ENCODE peak calls at places on chromosomes 6 and 20, in four cellular contexts. T, L, K and O are unnamed samples.
A peak's percentile ranks its signal among the peaks of the same experiment; 100 is the strongest.

GRCh38 chr20:11302436-11302835 is 615.3 kb upstream of the BTBD3 start:
- DNase-seq in T (peak; percentile 81), L (no peak), K (no peak), O (no peak)

GRCh38 chr6:142787422-142787821 is 157.6 kb downstream of the HIVEP2 start:
- DNase-seq in T (no peak), L (no peak), K (no peak), O (no peak)

GRCh38 chr6:166307981-166308768 is at the start of gene PRR18:
- DNase-seq in T (no peak), L (no peak), K (no peak), O (no peak)

GRCh38 chr6:72621243-72622093 is at the start of gene KCNQ5:
- DNase-seq in T (no peak), L (peak; percentile 47), K (peak; percentile 24), O (no peak)

GRCh38 chr6:145540741-145541140 is 194.6 kb downstream of the EPM2A start:
- DNase-seq in T (no peak), L (no peak), K (no peak), O (no peak)

GRCh38 chr6:150417899-150418824 is 49.4 kb downstream of the IYD start:
- DNase-seq in T (peak; percentile 84), L (peak; percentile 34), K (peak; percentile 68), O (peak; percentile 63)

GRCh38 chr20:17916365-17916996 is 52.1 kb downstream of the SNX5 start:
- DNase-seq in T (no peak), L (no peak), K (no peak), O (no peak)

GRCh38 chr20:10483691-10484090 is 48.6 kb downstream of the SLX4IP start:
- DNase-seq in T (no peak), L (no peak), K (no peak), O (no peak)

GRCh38 chr6:155301867-155302266 is 12.4 kb downstream of the TFB1M start:
- DNase-seq in T (peak; percentile 55), L (no peak), K (no peak), O (no peak)

GRCh38 chr20:51272392-51272791 is 249.5 kb upstream of the KCNG1 start:
- DNase-seq in T (peak; percentile 73), L (no peak), K (no peak), O (no peak)

GRCh38 chr6:139028242-139028657 is 295 bp upstream of the ABRACL start:
- DNase-seq in T (no peak), L (peak; percentile 16), K (no peak), O (no peak)

GRCh38 chr20:25469558-25469957 is 62.1 kb downstream of the GINS1 start:
- DNase-seq in T (no peak), L (peak; percentile 13), K (no peak), O (no peak)

GRCh38 chr6:16804515-16805161 is 43.4 kb upstream of the ATXN1 start:
- DNase-seq in T (no peak), L (no peak), K (no peak), O (no peak)

GRCh38 chr6:159830481-159831372 is 30.7 kb downstream of the PNLDC1 start:
- DNase-seq in T (no peak), L (no peak), K (no peak), O (no peak)

GRCh38 chr6:17354700-17355403 is 38.5 kb upstream of the CAP2 start:
- DNase-seq in T (peak; percentile 86), L (no peak), K (peak; percentile 56), O (peak; percentile 99)

DNA sequence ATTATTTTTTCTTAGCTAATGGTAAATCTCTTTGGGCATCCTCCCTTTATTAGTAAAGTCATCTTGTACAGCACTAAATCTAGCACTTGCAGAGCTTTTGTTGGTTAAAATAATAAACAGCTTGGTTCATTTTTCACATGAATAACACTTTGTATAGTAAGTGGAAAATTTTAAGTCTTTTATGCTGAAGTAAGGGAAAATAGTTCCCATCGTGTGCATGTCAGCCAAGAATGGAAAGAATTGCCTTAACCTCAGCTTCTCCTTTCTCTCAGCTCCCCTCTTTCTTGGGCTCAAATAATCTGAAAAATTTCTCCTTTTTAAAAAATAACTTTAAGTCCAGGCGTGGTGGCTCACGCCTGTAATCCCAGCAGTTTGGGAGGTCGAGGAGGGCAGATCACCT is 16.6 kb downstream of the SNRPC start:
- DNase-seq in T (no peak), L (no peak), K (no peak), O (no peak)
- H3K9me3 ChIP-seq in T (no peaks in the 10 kb centered on the region), L (peaks cover 2% of the 10 kb centered on the region), K (no peaks in the 10 kb centered on the region), O (no peaks in the 10 kb centered on the region)

GRCh38 chr20:62637110-62637509 is 5.2 kb upstream of the SLCO4A1 start:
- DNase-seq in T (no peak), L (no peak), K (no peak), O (no peak)

GRCh38 chr20:62639765-62640164 is 2.5 kb upstream of the SLCO4A1 start:
- DNase-seq in T (no peak), L (no peak), K (no peak), O (peak; percentile 51)

GRCh38 chr20:62637521-62638054 is 4.7 kb upstream of the SLCO4A1 start:
- DNase-seq in T (no peak), L (no peak), K (no peak), O (no peak)

GRCh38 chr20:62638680-62639406 is 3.5 kb upstream of the SLCO4A1 start:
- DNase-seq in T (no peak), L (no peak), K (no peak), O (no peak)

GRCh38 chr20:62638055-62638570 is 4.2 kb upstream of the SLCO4A1 start:
- DNase-seq in T (no peak), L (no peak), K (no peak), O (peak; percentile 53)
- TF ChIP-seq MAZ in T (no peak), L (no peak), K (no peak), O (no peak)

DNA sequence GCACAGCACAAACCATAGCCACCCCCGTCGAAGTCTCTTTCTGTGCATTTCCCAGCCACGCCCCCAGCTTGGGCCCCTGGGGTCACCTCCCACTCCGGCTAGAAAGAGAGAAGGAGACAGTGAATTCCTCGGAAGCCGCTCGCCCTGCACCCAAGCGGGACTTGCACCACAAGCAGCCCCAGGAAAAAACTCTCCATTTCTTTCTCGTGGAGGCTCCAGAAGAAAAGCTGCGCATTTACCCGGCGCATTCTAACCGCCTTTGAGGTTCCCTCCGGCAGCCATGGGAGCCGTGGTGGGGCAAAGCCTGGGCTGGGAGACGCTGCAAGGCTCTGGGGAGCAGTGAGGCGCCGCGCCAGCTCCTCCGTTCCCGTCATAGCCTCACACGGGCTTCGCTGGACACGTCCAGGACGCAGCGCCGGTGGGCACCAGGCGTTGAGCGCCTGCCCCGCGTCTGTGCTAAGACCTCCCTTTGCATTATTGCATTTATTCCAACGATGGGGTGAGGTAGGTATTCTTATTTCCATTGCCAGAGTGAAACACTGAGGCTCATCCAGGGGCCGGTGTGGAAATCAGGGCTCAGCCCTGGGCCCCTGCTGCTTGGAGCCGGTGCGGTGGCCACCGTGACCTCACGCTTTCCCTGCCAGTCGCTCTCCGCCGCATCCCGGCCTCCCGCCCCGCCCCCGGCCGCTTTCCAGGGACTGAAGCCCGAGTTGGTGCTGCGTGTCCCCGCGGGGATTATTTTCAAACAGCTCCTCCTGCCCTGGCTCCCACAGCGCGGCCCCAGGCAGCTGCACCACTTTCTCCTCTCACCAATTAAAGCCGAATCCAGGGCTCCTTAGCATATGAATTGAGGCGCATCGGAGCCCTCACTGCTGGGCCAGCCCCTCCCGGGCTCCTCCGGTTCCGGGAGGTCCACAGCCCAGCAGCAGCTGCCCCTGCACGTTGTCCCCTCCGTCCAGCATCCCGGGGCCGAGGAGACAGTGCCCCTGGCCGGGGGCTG is 148.3 kb upstream of the AFDN start:
- DNase-seq in T (no peak), L (no peak), K (no peak), O (peak; percentile 51)
- H3K9me3 ChIP-seq in T (peaks cover 49% of the 10 kb centered on the region), L (no peaks in the 10 kb centered on the region), K (no peaks in the 10 kb centered on the region), O (no peaks in the 10 kb centered on the region)

GRCh38 chr20:23257106-23257761 is 93.4 kb upstream of the NXT1 start:
- DNase-seq in T (peak; percentile 27), L (no peak), K (no peak), O (no peak)
- TF ChIP-seq MAZ in T (no peak), L (no peak), K (no peak), O (no peak)

GRCh38 chr20:21607971-21608735 is 94.3 kb upstream of the NKX2-2 start:
- DNase-seq in T (no peak), L (no peak), K (no peak), O (no peak)
- H3K9me3 ChIP-seq in T (peaks cover 12% of the 10 kb centered on the region), L (no peaks in the 10 kb centered on the region), K (peaks cover 3% of the 10 kb centered on the region), O (no peaks in the 10 kb centered on the region)

GRCh38 chr20:47456952-47457724 is 44.5 kb upstream of the NCOA3 start:
- DNase-seq in T (peak; percentile 72), L (no peak), K (peak; percentile 79), O (no peak)
- TF ChIP-seq MAZ in T (no peak), L (no peak), K (no peak), O (no peak)

DNA sequence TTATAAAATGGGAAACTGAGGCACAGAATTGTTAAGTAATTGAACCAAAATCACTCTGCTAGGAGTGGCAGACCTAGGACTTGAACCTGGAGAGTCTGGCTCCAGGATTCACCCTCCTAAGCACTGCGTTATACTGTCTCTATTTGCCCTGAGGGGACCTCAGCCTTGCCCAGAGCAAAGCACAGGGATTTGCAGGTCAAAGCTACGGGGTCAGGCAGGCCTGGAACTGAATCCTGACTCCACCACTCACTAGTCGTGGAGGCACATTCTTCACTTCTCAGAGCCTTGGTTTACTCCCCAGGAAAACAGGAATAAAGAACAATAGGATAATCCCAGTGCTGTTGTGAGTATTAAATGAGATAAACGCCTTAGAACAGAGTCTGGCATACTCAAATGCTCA is 19.4 kb downstream of the KCNK15 start:
- DNase-seq in T (no peak), L (no peak), K (no peak), O (no peak)
- H3K9me3 ChIP-seq in T (no peaks in the 10 kb centered on the region), L (no peaks in the 10 kb centered on the region), K (no peaks in the 10 kb centered on the region), O (no peaks in the 10 kb centered on the region)